ENCODE peak calls at places on chromosomes 16 and 17, in five cellular contexts. I is AG04449, N is kidney tubule cell, T is heart right ventricle, E is activated B cell treated with CpG ODN at 0.5 μM for 24 hours. Q is an unnamed sample.

GRCh38 chr16:66947302-66948033 is 12.2 kb downstream of the CES2 start:
- DNase-seq in N (peak), I (no peak), E (peak), T (peak), Q (peak)

GRCh38 chr17:9643611-9644010 is 1.7 kb upstream of the USP43 start:
- DNase-seq in E (no peak), N (peak), I (no peak), T (no peak), Q (no peak)

GRCh38 chr16:20089246-20089965 is 15.7 kb upstream of the GPR139 start:
- DNase-seq in N (no peak), E (no peak), T (no peak), I (no peak), Q (no peak)

GRCh38 chr17:71883845-71884244 is 237.0 kb upstream of the SOX9 start:
- DNase-seq in N (no peak), I (no peak), T (no peak), E (no peak), Q (no peak)

GRCh38 chr16:81614171-81614570 is 164.9 kb upstream of the PLCG2 start:
- DNase-seq in N (no peak), I (no peak), T (no peak), E (no peak), Q (no peak)

GRCh38 chr17:54172654-54173316 is 350.1 kb downstream of the KIF2B start:
- DNase-seq in I (no peak), T (no peak), N (peak), E (no peak), Q (peak)

GRCh38 chr17:12041316-12041715 is 20.6 kb downstream of the MAP2K4 start:
- DNase-seq in I (peak), E (no peak), N (peak), T (no peak), Q (no peak)

GRCh38 chr16:383326-384020 is 1.7 kb upstream of the PGAP6 start:
- DNase-seq in T (peak), N (peak), E (peak), I (no peak), Q (no peak)

GRCh38 chr17:30234954-30235353 is 543 bp downstream of the SLC6A4 start:
- DNase-seq in T (no peak), I (no peak), N (no peak), E (no peak), Q (no peak)

GRCh38 chr17:57586099-57586702 is 158.9 kb downstream of the CCDC182 start:
- DNase-seq in I (no peak), E (no peak), N (no peak), T (no peak), Q (no peak)

GRCh38 chr16:85386467-85387170 is 226.5 kb upstream of the GSE1 start:
- DNase-seq in I (no peak), N (no peak), E (no peak), T (peak), Q (no peak)

GRCh38 chr17:83177611-83178532 is 98.5 kb downstream of the METRNL start:
- DNase-seq in E (no peak), T (no peak), N (no peak), I (no peak), Q (no peak)

GRCh38 chr16:87560428-87561199 is 41.7 kb upstream of the JPH3 start:
- DNase-seq in I (no peak), T (peak), E (no peak), N (no peak), Q (no peak)

GRCh38 chr16:31064882-31065461 is 9.1 kb downstream of the ZNF668 start:
- DNase-seq in T (peak), E (no peak), I (peak), N (peak), Q (no peak)

GRCh38 chr16:83615131-83615530 is 192.6 kb upstream of the HSBP1 start:
- DNase-seq in I (peak), E (no peak), N (peak), T (no peak), Q (no peak)

GRCh38 chr16:85990861-85991301 is 91.9 kb downstream of the IRF8 start:
- DNase-seq in I (no peak), T (no peak), E (peak), N (no peak), Q (no peak)

GRCh38 chr16:18796377-18796776 is 5.0 kb downstream of the ARL6IP1 start:
- DNase-seq in E (no peak), T (no peak), I (no peak), N (no peak), Q (no peak)

GRCh38 chr17:80418589-80418988 is 3.6 kb downstream of the ENDOV start:
- DNase-seq in E (no peak), N (no peak), T (no peak), I (no peak), Q (no peak)

GRCh38 chr17:31061678-31062077 is 33.1 kb upstream of the NF1 start:
- DNase-seq in I (no peak), T (no peak), N (no peak), E (no peak), Q (no peak)

GRCh38 chr16:83743241-83743640 is 64.5 kb upstream of the HSBP1 start:
- DNase-seq in N (no peak), I (no peak), T (no peak), E (no peak), Q (peak)

GRCh38 chr17:48732688-48733629 is 4.4 kb upstream of the HOXB13 start:
- DNase-seq in N (no peak), I (no peak), T (no peak), E (no peak), Q (no peak)

GRCh38 chr17:42018339-42018738 is 1.1 kb upstream of the DNAJC7 start:
- DNase-seq in E (no peak), I (no peak), T (no peak), N (no peak), Q (no peak)

GRCh38 chr17:77438241-77439204 is 297.8 kb downstream of the SEC14L1 start:
- DNase-seq in E (no peak), T (no peak), I (no peak), N (no peak), Q (no peak)

GRCh38 chr17:59427425-59427921 is 96.0 kb downstream of the YPEL2 start:
- DNase-seq in E (no peak), I (no peak), N (peak), T (no peak), Q (peak)

GRCh38 chr16:28491080-28491969 is 549 bp downstream of the CLN3 start:
- DNase-seq in N (peak), E (no peak), I (no peak), T (peak), Q (peak)

GRCh38 chr17:36089888-36090836 is at the start of gene CCL3:
- DNase-seq in I (no peak), N (peak), E (peak), T (no peak), Q (peak)

GRCh38 chr16:27779719-27780161 is 229.8 kb downstream of the KATNIP start:
- DNase-seq in N (no peak), T (no peak), I (no peak), E (no peak), Q (peak)

GRCh38 chr17:1865252-1866037 is 35.6 kb downstream of the RPA1 start:
- DNase-seq in N (peak), T (no peak), I (no peak), E (no peak), Q (no peak)

GRCh38 chr16:69501956-69502457 is 63.8 kb upstream of the NFAT5 start:
- DNase-seq in N (peak), I (no peak), E (no peak), T (no peak), Q (peak)

GRCh38 chr17:954431-955164 is 25.0 kb downstream of the NXN start:
- DNase-seq in N (peak), I (peak), E (no peak), T (no peak), Q (no peak)

GRCh38 chr17:77566566-77566965 is 391.9 kb upstream of the TNRC6C start:
- DNase-seq in T (no peak), I (no peak), E (no peak), N (no peak), Q (no peak)

GRCh38 chr16:84768798-84769177 is 51.0 kb upstream of the CRISPLD2 start:
- DNase-seq in E (no peak), I (no peak), N (no peak), T (no peak), Q (no peak)

GRCh38 chr17:74605361-74605760 is 13.3 kb upstream of the CD300LD start:
- DNase-seq in N (peak), I (peak), T (peak), E (no peak), Q (no peak)

Q was measured in pons.